ENCODE peak calls at places on chromosome 22, in six cellular contexts. Y is T-helper 1 cell, Q is NCI-H1417, V is posterior vena cava, J is M059J, I is astrocyte of the spinal cord. R is an unnamed sample.

GRCh38 chr22:36644333-36644757 is 59.2 kb downstream of the CACNG2 start:
- DNase-seq in Y (no peak), Q (no peak), V (no peak), J (peak), I (peak), R (peak)

GRCh38 chr22:24416095-24416494 is 11.3 kb upstream of the ADORA2A start:
- DNase-seq in Y (no peak), Q (no peak), V (peak), J (no peak), I (no peak), R (no peak)

GRCh38 chr22:47626428-47627390 is 864.3 kb downstream of the TBC1D22A start:
- DNase-seq in Y (no peak), Q (no peak), V (no peak), J (peak), I (no peak), R (no peak)

GRCh38 chr22:48167238-48167637 is 1404.8 kb downstream of the TBC1D22A start:
- DNase-seq in Y (no peak), Q (no peak), V (no peak), J (no peak), I (no peak), R (no peak)

GRCh38 chr22:30308518-30309230 is 18.1 kb downstream of the TBC1D10A start:
- DNase-seq in Y (no peak), Q (no peak), V (no peak), J (no peak), I (no peak), R (no peak)

GRCh38 chr22:25702046-25702445 is 39.9 kb upstream of the MYO18B start:
- DNase-seq in Y (no peak), Q (peak), V (no peak), J (peak), I (peak), R (no peak)

GRCh38 chr22:18056802-18057474 is 20.9 kb upstream of the PEX26 start:
- DNase-seq in Y (no peak), Q (no peak), V (peak), J (peak), I (no peak), R (no peak)

GRCh38 chr22:37647928-37648327 is 8.5 kb downstream of the SH3BP1 start:
- DNase-seq in Y (no peak), Q (no peak), V (no peak), J (peak), I (peak), R (no peak)

GRCh38 chr22:43955040-43955882 is at the start of gene SAMM50:
- DNase-seq in Y (peak), Q (peak), V (peak), J (peak), I (peak), R (peak)

GRCh38 chr22:44033689-44034088 is 9.6 kb downstream of the PARVB start:
- DNase-seq in Y (no peak), Q (peak), V (no peak), J (no peak), I (peak), R (no peak)

GRCh38 chr22:48758905-48759875 is 1068.5 kb downstream of the BRD1 start:
- DNase-seq in Y (no peak), Q (no peak), V (peak), J (no peak), I (no peak), R (no peak)

GRCh38 chr22:36106910-36107309 is 53.6 kb downstream of the APOL3 start:
- DNase-seq in Y (no peak), Q (no peak), V (peak), J (no peak), I (no peak), R (no peak)

GRCh38 chr22:17787159-17788022 is 13.1 kb upstream of the BID start:
- DNase-seq in Y (no peak), Q (no peak), V (no peak), J (no peak), I (peak), R (no peak)

GRCh38 chr22:49645791-49646550 is 181.7 kb downstream of the BRD1 start:
- DNase-seq in Y (no peak), Q (no peak), V (no peak), J (no peak), I (no peak), R (no peak)

GRCh38 chr22:27686534-27686933 is 115.0 kb downstream of the MN1 start:
- DNase-seq in Y (no peak), Q (no peak), V (peak), J (peak), I (peak), R (no peak)

GRCh38 chr22:31259798-31260473 is 32.4 kb downstream of the PIK3IP1 start:
- DNase-seq in Y (no peak), Q (no peak), V (no peak), J (no peak), I (no peak), R (no peak)

GRCh38 chr22:31106651-31107205 is 640 bp downstream of the SELENOM start:
- DNase-seq in Y (no peak), Q (no peak), V (no peak), J (no peak), I (no peak), R (no peak)

GRCh38 chr22:30185129-30185528 is 61.4 kb downstream of the LIF start:
- DNase-seq in Y (no peak), Q (no peak), V (no peak), J (no peak), I (no peak), R (no peak)

GRCh38 chr22:41799486-41800347 is 762 bp upstream of the CCDC134 start:
- DNase-seq in Y (no peak), Q (no peak), V (no peak), J (no peak), I (peak), R (no peak)

GRCh38 chr22:49090061-49090852 is 737.4 kb downstream of the BRD1 start:
- DNase-seq in Y (no peak), Q (no peak), V (peak), J (no peak), I (no peak), R (no peak)

GRCh38 chr22:19844423-19845368 is 10.0 kb downstream of the GNB1L start:
- DNase-seq in Y (no peak), Q (no peak), V (peak), J (peak), I (no peak), R (no peak)

GRCh38 chr22:44632823-44633478 is 69.1 kb upstream of the PRR5 start:
- DNase-seq in Y (no peak), Q (no peak), V (peak), J (no peak), I (no peak), R (no peak)

GRCh38 chr22:11066458-11067285 is 4461.3 kb upstream of the OR11H1 start:
- DNase-seq in Y (no peak), Q (no peak), V (peak), J (no peak), I (no peak), R (no peak)

GRCh38 chr22:41382098-41382578 is 396 bp downstream of the TEF start:
- DNase-seq in Y (peak), Q (peak), V (no peak), J (peak), I (no peak), R (no peak)

GRCh38 chr22:20537983-20538382 is 30.6 kb downstream of the MED15 start:
- DNase-seq in Y (no peak), Q (no peak), V (no peak), J (no peak), I (no peak), R (no peak)

GRCh38 chr22:31075961-31076360 is 5.2 kb upstream of the SMTN start:
- DNase-seq in Y (no peak), Q (no peak), V (peak), J (no peak), I (no peak), R (no peak)

GRCh38 chr22:47289316-47289985 is 527.0 kb downstream of the TBC1D22A start:
- DNase-seq in Y (no peak), Q (no peak), V (no peak), J (no peak), I (no peak), R (no peak)

GRCh38 chr22:46473021-46473779 is 64.2 kb downstream of the CELSR1 start:
- DNase-seq in Y (no peak), Q (no peak), V (no peak), J (no peak), I (no peak), R (no peak)

GRCh38 chr22:17946691-17947367 is 77.5 kb downstream of the MICAL3 start:
- DNase-seq in Y (no peak), Q (peak), V (peak), J (no peak), I (no peak), R (no peak)

GRCh38 chr22:44583854-44584253 is 85.8 kb upstream of the RTL6 start:
- DNase-seq in Y (no peak), Q (no peak), V (no peak), J (no peak), I (no peak), R (no peak)

GRCh38 chr22:17366830-17367229 is 2.4 kb upstream of the CECR2 start:
- DNase-seq in Y (no peak), Q (no peak), V (no peak), J (no peak), I (no peak), R (no peak)

GRCh38 chr22:47156352-47157092 is 394.1 kb downstream of the TBC1D22A start:
- DNase-seq in Y (no peak), Q (no peak), V (no peak), J (no peak), I (no peak), R (no peak)

GRCh38 chr22:38218661-38219331 is 17.0 kb downstream of the MAFF start:
- DNase-seq in Y (peak), Q (no peak), V (peak), J (peak), I (peak), R (peak)

R was measured in NCI-H226.